ENCODE peak calls at places on chromosomes 16 and 17, in ten cellular contexts. I is MM.1S; O is D341Med; Q is stimulated activated CD8-positive, alpha-beta memory T cell treated with anti-CD3 and anti-CD28 coated beads, Interleukin-7, amount 100 ng/mL, for 1 hour; L is sciatic nerve; M is HS-27A; D is NCI-H345; H is AG04450; X is cardiac muscle cell; V is T-helper 9 cell. A is an unnamed sample.

GRCh38 chr17:45299311-45299710 is 17.5 kb downstream of the MAP3K14 start:
- DNase-seq in I (no peak), O (peak; percentile 75), Q (no peak), L (no peak), M (no peak), D (no peak), H (no peak), X (no peak), V (no peak), A (no peak)

GRCh38 chr17:81983639-81984373 is 6.4 kb downstream of the ASPSCR1 start:
- DNase-seq in I (no peak), O (no peak), Q (no peak), L (no peak), M (no peak), D (no peak), H (no peak), X (no peak), V (no peak), A (no peak)

GRCh38 chr16:12655530-12655929 is 148.2 kb downstream of the CPPED1 start:
- DNase-seq in I (no peak), O (no peak), Q (no peak), L (no peak), M (no peak), D (no peak), H (no peak), X (no peak), V (no peak), A (no peak)

GRCh38 chr16:57289391-57290257 is 5.2 kb upstream of the PLLP start:
- DNase-seq in I (peak; percentile 35), O (no peak), Q (no peak), L (no peak), M (no peak), D (no peak), H (no peak), X (no peak), V (no peak), A (no peak)

GRCh38 chr16:66580605-66581209 is 1.4 kb downstream of the CMTM2 start:
- DNase-seq in I (no peak), O (no peak), Q (no peak), L (no peak), M (peak; percentile 54), D (no peak), H (peak; percentile 53), X (peak; percentile 69), V (no peak), A (peak; percentile 83)

GRCh38 chr17:66355510-66355909 is 53.1 kb downstream of the PRKCA start:
- DNase-seq in I (no peak), O (no peak), Q (no peak), L (no peak), M (no peak), D (no peak), H (no peak), X (no peak), V (no peak), A (no peak)

GRCh38 chr17:37385439-37385990 is 9.7 kb downstream of the C17orf78 start:
- DNase-seq in I (no peak), O (no peak), Q (no peak), L (no peak), M (no peak), D (no peak), H (no peak), X (no peak), V (no peak), A (no peak)

GRCh38 chr17:36849871-36850348 is 87.4 kb upstream of the LHX1 start:
- DNase-seq in I (no peak), O (no peak), Q (no peak), L (no peak), M (no peak), D (no peak), H (no peak), X (peak; percentile 72), V (no peak), A (peak; percentile 77)

GRCh38 chr16:70520612-70521297 is 2.6 kb downstream of the COG4 start:
- DNase-seq in I (no peak), O (no peak), Q (no peak), L (no peak), M (no peak), D (no peak), H (no peak), X (peak; percentile 78), V (no peak), A (peak; percentile 49)

GRCh38 chr16:15031596-15031995 is 24.3 kb downstream of the NTAN1 start:
- DNase-seq in I (no peak), O (no peak), Q (no peak), L (no peak), M (no peak), D (no peak), H (no peak), X (no peak), V (no peak), A (no peak)

GRCh38 chr17:17494499-17495447 is 1.4 kb downstream of the RASD1 start:
- DNase-seq in I (peak; percentile 35), O (no peak), Q (no peak), L (peak; percentile 67), M (no peak), D (no peak), H (no peak), X (peak; percentile 52), V (no peak), A (peak; percentile 10)

GRCh38 chr16:85052536-85052935 is 24.9 kb downstream of the KIAA0513 start:
- DNase-seq in I (no peak), O (no peak), Q (no peak), L (no peak), M (no peak), D (no peak), H (no peak), X (no peak), V (no peak), A (peak; percentile 13)

GRCh38 chr17:64218066-64218465 is 45.0 kb downstream of the TEX2 start:
- DNase-seq in I (peak; percentile 13), O (no peak), Q (no peak), L (no peak), M (no peak), D (no peak), H (no peak), X (no peak), V (no peak), A (no peak)

GRCh38 chr16:55653106-55653505 is 2.7 kb upstream of the SLC6A2 start:
- DNase-seq in I (no peak), O (no peak), Q (no peak), L (no peak), M (no peak), D (no peak), H (no peak), X (no peak), V (no peak), A (no peak)

GRCh38 chr17:82297804-82298537 is 19.4 kb downstream of the CD7 start:
- DNase-seq in I (peak; percentile 77), O (peak; percentile 40), Q (peak; percentile 88), L (peak; percentile 91), M (no peak), D (peak; percentile 52), H (peak; percentile 74), X (peak; percentile 95), V (peak; percentile 84), A (peak; percentile 90)

GRCh38 chr16:84302111-84302954 is 7.7 kb downstream of the WFDC1 start:
- DNase-seq in I (no peak), O (no peak), Q (no peak), L (no peak), M (no peak), D (no peak), H (no peak), X (no peak), V (no peak), A (peak; percentile 19)

GRCh38 chr17:47915667-47916242 is 19.7 kb downstream of the SP2 start:
- DNase-seq in I (no peak), O (no peak), Q (no peak), L (no peak), M (no peak), D (no peak), H (no peak), X (no peak), V (no peak), A (no peak)

GRCh38 chr16:77402118-77402517 is 32.7 kb downstream of the ADAMTS18 start:
- DNase-seq in I (no peak), O (no peak), Q (no peak), L (no peak), M (no peak), D (no peak), H (no peak), X (no peak), V (no peak), A (no peak)

GRCh38 chr17:10127819-10128375 is 70.5 kb downstream of the GAS7 start:
- DNase-seq in I (no peak), O (no peak), Q (no peak), L (peak; percentile 89), M (no peak), D (no peak), H (peak; percentile 93), X (peak; percentile 98), V (no peak), A (peak; percentile 93)

GRCh38 chr16:47198180-47198575 is 54.4 kb upstream of the NETO2 start:
- DNase-seq in I (no peak), O (no peak), Q (no peak), L (no peak), M (no peak), D (no peak), H (no peak), X (peak; percentile 10), V (no peak), A (no peak)

A was measured in astrocyte.